ENCODE peak calls at places on chromosomes 6 and 20, in seven cellular contexts. One of them, this sample, is unnamed. For H3K36me3, the result is how much of the 10 kb centered on the place peaks cover.

GRCh38 chr20:24493181-24493580 is 23.8 kb downstream of the SYNDIG1 start:
- DNase-seq in naive thymus-derived CD4-positive, alpha-beta T cell: no peak
- DNase-seq in heart right ventricle: no peak
- DNase-seq in mucosa of descending colon: no peak
- DNase-seq in OCI-LY7: no peak
- DNase-seq in mesendoderm: no peak
- DNase-seq in breast epithelium: no peak
- DNase-seq in this sample: no peak

GRCh38 chr20:33423141-33423834 is 20.3 kb downstream of the SNTA1 start:
- DNase-seq in naive thymus-derived CD4-positive, alpha-beta T cell: no peak
- DNase-seq in heart right ventricle: peak
- DNase-seq in mucosa of descending colon: no peak
- DNase-seq in OCI-LY7: no peak
- DNase-seq in mesendoderm: no peak
- DNase-seq in breast epithelium: no peak
- DNase-seq in this sample: peak

GRCh38 chr6:44416103-44416502 is 28.6 kb downstream of the CDC5L start:
- DNase-seq in naive thymus-derived CD4-positive, alpha-beta T cell: no peak
- DNase-seq in heart right ventricle: no peak
- DNase-seq in mucosa of descending colon: no peak
- DNase-seq in OCI-LY7: no peak
- DNase-seq in mesendoderm: no peak
- DNase-seq in breast epithelium: no peak
- DNase-seq in this sample: no peak

GRCh38 chr6:161835426-161836029 is 561.7 kb upstream of the AGPAT4 start:
- DNase-seq in naive thymus-derived CD4-positive, alpha-beta T cell: no peak
- DNase-seq in heart right ventricle: no peak
- DNase-seq in mucosa of descending colon: no peak
- DNase-seq in OCI-LY7: no peak
- DNase-seq in mesendoderm: no peak
- DNase-seq in breast epithelium: no peak
- DNase-seq in this sample: no peak

GRCh38 chr6:62923728-62924127 is 287.5 kb upstream of the FKBP1C start:
- DNase-seq in naive thymus-derived CD4-positive, alpha-beta T cell: no peak
- DNase-seq in heart right ventricle: no peak
- DNase-seq in mucosa of descending colon: no peak
- DNase-seq in OCI-LY7: no peak
- DNase-seq in mesendoderm: no peak
- DNase-seq in breast epithelium: no peak
- DNase-seq in this sample: no peak

GRCh38 chr6:18503588-18504231 is 116.6 kb downstream of the RNF144B start:
- DNase-seq in naive thymus-derived CD4-positive, alpha-beta T cell: peak
- DNase-seq in heart right ventricle: peak
- DNase-seq in mucosa of descending colon: no peak
- DNase-seq in OCI-LY7: peak
- DNase-seq in mesendoderm: peak
- DNase-seq in breast epithelium: peak
- DNase-seq in this sample: peak

GRCh38 chr6:159217595-159218275 is 48.5 kb downstream of the FNDC1 start:
- DNase-seq in naive thymus-derived CD4-positive, alpha-beta T cell: no peak
- DNase-seq in heart right ventricle: no peak
- DNase-seq in mucosa of descending colon: no peak
- DNase-seq in OCI-LY7: peak
- DNase-seq in mesendoderm: peak
- DNase-seq in breast epithelium: no peak
- DNase-seq in this sample: peak

GRCh38 chr6:125748534-125749111 is 809 bp upstream of the HEY2 start:
- DNase-seq in naive thymus-derived CD4-positive, alpha-beta T cell: peak
- DNase-seq in heart right ventricle: no peak
- DNase-seq in mucosa of descending colon: no peak
- DNase-seq in OCI-LY7: no peak
- DNase-seq in mesendoderm: peak
- DNase-seq in breast epithelium: no peak
- DNase-seq in this sample: no peak

GRCh38 chr6:43798688-43799444 is 28.9 kb downstream of the VEGFA start:
- DNase-seq in naive thymus-derived CD4-positive, alpha-beta T cell: no peak
- DNase-seq in heart right ventricle: peak
- DNase-seq in mucosa of descending colon: peak
- DNase-seq in OCI-LY7: no peak
- DNase-seq in mesendoderm: peak
- DNase-seq in breast epithelium: peak
- DNase-seq in this sample: peak

GRCh38 chr6:130559166-130559565 is 193.3 kb downstream of the TMEM200A start:
- DNase-seq in naive thymus-derived CD4-positive, alpha-beta T cell: no peak
- DNase-seq in heart right ventricle: no peak
- DNase-seq in mucosa of descending colon: no peak
- DNase-seq in OCI-LY7: no peak
- DNase-seq in mesendoderm: no peak
- DNase-seq in breast epithelium: no peak
- DNase-seq in this sample: no peak

GRCh38 chr6:123745877-123746276 is 57.8 kb upstream of the NKAIN2 start:
- DNase-seq in naive thymus-derived CD4-positive, alpha-beta T cell: no peak
- DNase-seq in heart right ventricle: no peak
- DNase-seq in mucosa of descending colon: no peak
- DNase-seq in OCI-LY7: no peak
- DNase-seq in mesendoderm: no peak
- DNase-seq in breast epithelium: no peak
- DNase-seq in this sample: no peak

GRCh38 chr20:20568604-20569205 is 143.7 kb downstream of the RALGAPA2 start:
- DNase-seq in naive thymus-derived CD4-positive, alpha-beta T cell: no peak
- DNase-seq in heart right ventricle: no peak
- DNase-seq in mucosa of descending colon: no peak
- DNase-seq in OCI-LY7: peak
- DNase-seq in mesendoderm: peak
- DNase-seq in breast epithelium: no peak
- DNase-seq in this sample: no peak

GRCh38 chr20:37356961-37357371 is 11.0 kb downstream of the SRC start:
- DNase-seq in naive thymus-derived CD4-positive, alpha-beta T cell: no peak
- DNase-seq in heart right ventricle: no peak
- DNase-seq in mucosa of descending colon: no peak
- DNase-seq in OCI-LY7: no peak
- DNase-seq in mesendoderm: no peak
- DNase-seq in breast epithelium: no peak
- DNase-seq in this sample: no peak

GRCh38 chr20:61754976-61755778 is 310.5 kb downstream of the TAF4 start:
- DNase-seq in naive thymus-derived CD4-positive, alpha-beta T cell: no peak
- DNase-seq in heart right ventricle: no peak
- DNase-seq in mucosa of descending colon: no peak
- DNase-seq in OCI-LY7: no peak
- DNase-seq in mesendoderm: no peak
- DNase-seq in breast epithelium: no peak
- DNase-seq in this sample: peak

GRCh38 chr6:149887343-149887742 is 10.6 kb downstream of the RAET1E start:
- DNase-seq in naive thymus-derived CD4-positive, alpha-beta T cell: no peak
- DNase-seq in heart right ventricle: no peak
- DNase-seq in mucosa of descending colon: no peak
- DNase-seq in OCI-LY7: no peak
- DNase-seq in mesendoderm: no peak
- DNase-seq in breast epithelium: no peak
- DNase-seq in this sample: no peak

GRCh38 chr6:150696156-150696555 is 96.5 kb downstream of the PLEKHG1 start:
- DNase-seq in naive thymus-derived CD4-positive, alpha-beta T cell: no peak
- DNase-seq in heart right ventricle: no peak
- DNase-seq in mucosa of descending colon: no peak
- DNase-seq in OCI-LY7: no peak
- DNase-seq in mesendoderm: no peak
- DNase-seq in breast epithelium: no peak
- DNase-seq in this sample: no peak

GRCh38 chr6:89503641-89504040 is 70.7 kb downstream of the ANKRD6 start:
- DNase-seq in naive thymus-derived CD4-positive, alpha-beta T cell: no peak
- DNase-seq in heart right ventricle: no peak
- DNase-seq in mucosa of descending colon: no peak
- DNase-seq in OCI-LY7: no peak
- DNase-seq in mesendoderm: no peak
- DNase-seq in breast epithelium: no peak
- DNase-seq in this sample: no peak

GRCh38 chr6:35082733-35083403 is 58.3 kb downstream of the TCP11 start:
- DNase-seq in naive thymus-derived CD4-positive, alpha-beta T cell: no peak
- DNase-seq in heart right ventricle: no peak
- DNase-seq in mucosa of descending colon: no peak
- DNase-seq in OCI-LY7: no peak
- DNase-seq in mesendoderm: no peak
- DNase-seq in breast epithelium: peak
- DNase-seq in this sample: no peak

GRCh38 chr6:144893737-144894151 is 608.6 kb downstream of the UTRN start:
- DNase-seq in naive thymus-derived CD4-positive, alpha-beta T cell: no peak
- DNase-seq in heart right ventricle: no peak
- DNase-seq in mucosa of descending colon: no peak
- DNase-seq in OCI-LY7: no peak
- DNase-seq in mesendoderm: no peak
- DNase-seq in breast epithelium: no peak
- DNase-seq in this sample: no peak

GRCh38 chr20:41649489-41649888 is 31.3 kb upstream of the CHD6 start:
- DNase-seq in naive thymus-derived CD4-positive, alpha-beta T cell: no peak
- DNase-seq in heart right ventricle: no peak
- DNase-seq in mucosa of descending colon: no peak
- DNase-seq in OCI-LY7: peak
- DNase-seq in mesendoderm: no peak
- DNase-seq in breast epithelium: no peak
- DNase-seq in this sample: no peak

DNA sequence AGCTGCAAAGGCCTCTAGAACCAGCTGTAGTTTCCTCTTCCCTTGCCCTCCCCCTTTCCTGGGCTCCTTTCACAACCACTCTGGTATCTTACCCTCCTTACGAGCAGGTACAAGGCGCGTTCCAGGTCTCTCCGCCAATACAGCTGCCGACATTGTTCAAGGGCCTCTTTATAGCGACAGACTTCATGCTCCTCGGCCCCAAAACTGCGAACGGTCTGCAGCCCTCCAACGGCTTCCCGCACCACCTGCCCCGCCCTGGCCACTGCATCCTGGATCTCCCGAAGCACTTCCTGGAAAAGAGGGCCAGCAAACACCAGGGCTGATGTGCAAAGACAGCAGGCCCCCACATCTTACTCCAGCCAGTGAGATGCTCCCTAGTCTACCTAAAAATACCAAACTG is 6.0 kb downstream of the TAP2 start:
- DNase-seq in naive thymus-derived CD4-positive, alpha-beta T cell: no peak
- DNase-seq in heart right ventricle: no peak
- DNase-seq in mucosa of descending colon: no peak
- DNase-seq in OCI-LY7: no peak
- DNase-seq in mesendoderm: no peak
- DNase-seq in breast epithelium: no peak
- DNase-seq in this sample: no peak
- H3K36me3 ChIP-seq in naive thymus-derived CD4-positive, alpha-beta T cell: under half
- H3K36me3 ChIP-seq in heart right ventricle: half or more
- H3K36me3 ChIP-seq in mucosa of descending colon: under half
- H3K36me3 ChIP-seq in OCI-LY7: half or more
- H3K36me3 ChIP-seq in mesendoderm: under half
- H3K36me3 ChIP-seq in breast epithelium: under half
- H3K36me3 ChIP-seq in this sample: under half

DNA sequence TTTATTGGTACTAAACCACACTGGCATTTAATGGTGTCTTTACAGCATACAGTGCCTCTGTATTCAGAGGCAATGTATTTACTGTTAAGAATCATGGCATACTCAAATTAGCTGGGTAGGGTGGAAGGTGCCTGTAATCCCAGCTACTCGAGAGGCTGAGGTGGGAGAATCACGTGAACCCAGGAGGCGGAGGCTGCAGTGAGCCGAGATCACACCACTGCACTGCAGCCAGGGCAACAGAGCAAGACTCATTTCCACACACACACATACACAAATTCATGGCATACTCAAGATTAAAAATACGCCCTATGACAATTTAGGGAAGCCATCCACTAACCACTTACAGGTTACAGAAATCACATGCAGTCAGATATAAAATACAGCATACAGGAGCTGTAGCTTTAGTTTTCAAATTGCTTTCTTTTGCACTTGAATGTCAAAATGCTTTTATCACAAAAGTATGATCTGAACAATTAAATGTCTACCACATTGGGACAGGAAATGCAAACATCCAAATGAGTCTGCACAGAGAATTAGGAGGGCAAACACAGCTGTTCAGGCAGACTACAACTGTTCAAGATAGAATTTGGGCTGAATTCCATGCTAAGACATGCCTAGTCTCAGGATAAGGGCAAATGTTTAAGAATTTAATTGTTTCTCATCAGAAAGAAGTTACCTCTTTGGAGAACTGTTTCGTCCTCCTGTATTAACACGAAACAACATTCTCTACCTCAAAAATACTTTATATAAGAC is 36.4 kb downstream of the CSNK2A1 start:
- DNase-seq in naive thymus-derived CD4-positive, alpha-beta T cell: no peak
- DNase-seq in heart right ventricle: no peak
- DNase-seq in mucosa of descending colon: no peak
- DNase-seq in OCI-LY7: no peak
- DNase-seq in mesendoderm: no peak
- DNase-seq in breast epithelium: no peak
- DNase-seq in this sample: no peak
- H3K36me3 ChIP-seq in naive thymus-derived CD4-positive, alpha-beta T cell: under half
- H3K36me3 ChIP-seq in heart right ventricle: half or more
- H3K36me3 ChIP-seq in mucosa of descending colon: under half
- H3K36me3 ChIP-seq in OCI-LY7: half or more
- H3K36me3 ChIP-seq in mesendoderm: under half
- H3K36me3 ChIP-seq in breast epithelium: under half
- H3K36me3 ChIP-seq in this sample: under half

GRCh38 chr20:5974531-5974930 is 24.1 kb downstream of the MCM8 start:
- DNase-seq in naive thymus-derived CD4-positive, alpha-beta T cell: no peak
- DNase-seq in heart right ventricle: no peak
- DNase-seq in mucosa of descending colon: no peak
- DNase-seq in OCI-LY7: no peak
- DNase-seq in mesendoderm: no peak
- DNase-seq in breast epithelium: no peak
- DNase-seq in this sample: no peak
- H3K36me3 ChIP-seq in naive thymus-derived CD4-positive, alpha-beta T cell: under half
- H3K36me3 ChIP-seq in heart right ventricle: under half
- H3K36me3 ChIP-seq in mucosa of descending colon: under half
- H3K36me3 ChIP-seq in OCI-LY7: half or more
- H3K36me3 ChIP-seq in mesendoderm: under half
- H3K36me3 ChIP-seq in breast epithelium: under half
- H3K36me3 ChIP-seq in this sample: under half

GRCh38 chr6:22361576-22361975 is 64.7 kb upstream of the PRL start:
- DNase-seq in naive thymus-derived CD4-positive, alpha-beta T cell: no peak
- DNase-seq in heart right ventricle: no peak
- DNase-seq in mucosa of descending colon: no peak
- DNase-seq in OCI-LY7: no peak
- DNase-seq in mesendoderm: no peak
- DNase-seq in breast epithelium: no peak
- DNase-seq in this sample: no peak

GRCh38 chr6:22363966-22364296 is 67.1 kb upstream of the PRL start:
- DNase-seq in naive thymus-derived CD4-positive, alpha-beta T cell: no peak
- DNase-seq in heart right ventricle: no peak
- DNase-seq in mucosa of descending colon: no peak
- DNase-seq in OCI-LY7: no peak
- DNase-seq in mesendoderm: no peak
- DNase-seq in breast epithelium: no peak
- DNase-seq in this sample: no peak

GRCh38 chr6:22363166-22363965 is 66.5 kb upstream of the PRL start:
- DNase-seq in naive thymus-derived CD4-positive, alpha-beta T cell: no peak
- DNase-seq in heart right ventricle: no peak
- DNase-seq in mucosa of descending colon: no peak
- DNase-seq in OCI-LY7: no peak
- DNase-seq in mesendoderm: no peak
- DNase-seq in breast epithelium: no peak
- DNase-seq in this sample: no peak

GRCh38 chr6:22364314-22364713 is 67.5 kb upstream of the PRL start:
- DNase-seq in naive thymus-derived CD4-positive, alpha-beta T cell: no peak
- DNase-seq in heart right ventricle: no peak
- DNase-seq in mucosa of descending colon: no peak
- DNase-seq in OCI-LY7: no peak
- DNase-seq in mesendoderm: no peak
- DNase-seq in breast epithelium: no peak
- DNase-seq in this sample: no peak

GRCh38 chr6:22362361-22362760 is 65.5 kb upstream of the PRL start:
- DNase-seq in naive thymus-derived CD4-positive, alpha-beta T cell: no peak
- DNase-seq in heart right ventricle: no peak
- DNase-seq in mucosa of descending colon: no peak
- DNase-seq in OCI-LY7: no peak
- DNase-seq in mesendoderm: no peak
- DNase-seq in breast epithelium: no peak
- DNase-seq in this sample: no peak
- H3K36me3 ChIP-seq in naive thymus-derived CD4-positive, alpha-beta T cell: under half
- H3K36me3 ChIP-seq in heart right ventricle: under half
- H3K36me3 ChIP-seq in mucosa of descending colon: under half
- H3K36me3 ChIP-seq in OCI-LY7: under half
- H3K36me3 ChIP-seq in mesendoderm: under half
- H3K36me3 ChIP-seq in breast epithelium: under half
- H3K36me3 ChIP-seq in this sample: under half

This sample was measured in kidney.